ENCODE peak calls at places on chromosome 18, in four cellular contexts. C is lung; R is activated CD4-positive, alpha-beta T cell treated with anti-CD3 and anti-CD28 coated beads, Interleukin-2, amount 50 U/mL, for 48 hours; F is HT1080. U is an unnamed sample.

GRCh38 chr18:23629444-23629946 is 33.2 kb downstream of the ANKRD29 start:
- DNase-seq in C (peak; percentile 72), R (no peak), F (no peak), U (no peak)

GRCh38 chr18:34802938-34803337 is 92.8 kb downstream of the DTNA start:
- DNase-seq in R (no peak), F (no peak), C (no peak), U (no peak)

GRCh38 chr18:63002305-63002704 is 287.0 kb downstream of the PHLPP1 start:
- DNase-seq in C (no peak), R (no peak), F (no peak), U (no peak)

GRCh38 chr18:58497845-58498244 is 131.0 kb downstream of the ALPK2 start:
- DNase-seq in C (no peak), F (peak; percentile 67), R (no peak), U (no peak)

GRCh38 chr18:34773961-34774754 is 64.1 kb downstream of the DTNA start:
- DNase-seq in R (no peak), C (no peak), F (peak; percentile 50), U (no peak)

GRCh38 chr18:13577091-13577697 is 149.2 kb downstream of the FAM210A start:
- DNase-seq in F (peak; percentile 47), C (no peak), R (peak; percentile 63), U (no peak)

GRCh38 chr18:22988208-22988607 is 55.1 kb downstream of the RBBP8 start:
- DNase-seq in F (no peak), C (no peak), R (no peak), U (no peak)

GRCh38 chr18:24534271-24534670 is 73.8 kb downstream of the HRH4 start:
- DNase-seq in F (no peak), R (no peak), C (no peak), U (no peak)

GRCh38 chr18:59446012-59446411 is 86.9 kb upstream of the LMAN1 start:
- DNase-seq in R (no peak), F (no peak), C (no peak), U (no peak)

GRCh38 chr18:63138469-63139340 is 180.9 kb downstream of the BCL2 start:
- DNase-seq in F (no peak), C (no peak), R (peak; percentile 57), U (no peak)

GRCh38 chr18:76495435-76496199 is 575 bp upstream of the ZNF516 start:
- DNase-seq in C (no peak), F (no peak), R (peak; percentile 31), U (peak; percentile 72)

GRCh38 chr18:8816233-8816632 is 110.9 kb downstream of the MTCL1 start:
- DNase-seq in R (no peak), F (no peak), C (no peak), U (no peak)

GRCh38 chr18:3305354-3305762 is 43.4 kb downstream of the MYL12B start:
- DNase-seq in C (no peak), F (peak; percentile 92), R (peak; percentile 58), U (no peak)

GRCh38 chr18:27991391-27991790 is 185.5 kb downstream of the CDH2 start:
- DNase-seq in F (no peak), R (no peak), C (no peak), U (no peak)

GRCh38 chr18:58768293-58768974 is 96.2 kb upstream of the ZNF532 start:
- DNase-seq in C (peak; percentile 61), R (peak; percentile 82), F (peak; percentile 60), U (peak; percentile 66)

GRCh38 chr18:28529644-28530043 is 352.7 kb upstream of the CDH2 start:
- DNase-seq in R (no peak), F (peak; percentile 1), C (no peak), U (no peak)